ENCODE peak calls at places on chromosomes 4 and X, in nine cellular contexts. F is cardiac muscle cell, B is pancreas, I is Peyer's patch, V is transverse colon, K is brain microvascular endothelial cell, L is right atrium auricular region, H is psoas muscle, G is upper lobe of right lung. U is an unnamed sample.

GRCh38 chr4:74376888-74377483 is 12.0 kb downstream of the EREG start:
- DNase-seq in B (no peak), L (no peak), H (no peak), K (peak), F (peak), V (no peak), I (no peak), G (no peak), U (peak)

GRCh38 chr4:17690898-17691297 is 76.5 kb downstream of the MED28 start:
- DNase-seq in K (no peak), F (no peak), L (no peak), G (no peak), V (no peak), I (no peak), H (no peak), B (no peak), U (peak)

GRCh38 chrX:9758239-9758638 is 7.4 kb downstream of the GPR143 start:
- DNase-seq in B (no peak), H (no peak), G (no peak), I (no peak), V (no peak), K (no peak), L (no peak), F (no peak), U (no peak)

GRCh38 chr4:3041192-3042142 is 32.9 kb downstream of the HTT-AS start:
- DNase-seq in H (peak), I (peak), G (peak), F (no peak), K (peak), V (peak), B (no peak), L (peak), U (no peak)

GRCh38 chr4:153008578-153009199 is 72.6 kb downstream of the FHDC1 start:
- DNase-seq in G (no peak), I (peak), H (no peak), B (no peak), K (no peak), L (no peak), V (no peak), F (no peak), U (no peak)

GRCh38 chrX:96619588-96619987 is 65.1 kb upstream of the DIAPH2 start:
- DNase-seq in B (no peak), H (no peak), K (no peak), G (no peak), F (no peak), L (no peak), V (no peak), I (no peak), U (no peak)

GRCh38 chr4:61070269-61070668 is 129.9 kb upstream of the ADGRL3 start:
- DNase-seq in I (no peak), K (no peak), F (no peak), H (no peak), G (no peak), B (no peak), L (no peak), V (no peak), U (no peak)

GRCh38 chr4:62940229-62940628 is 1469.0 kb downstream of the TECRL start:
- DNase-seq in L (no peak), V (no peak), H (no peak), G (no peak), B (no peak), K (no peak), F (no peak), I (no peak), U (no peak)

GRCh38 chr4:42401171-42401570 is 3.9 kb downstream of the SHISA3 start:
- DNase-seq in H (no peak), L (no peak), B (no peak), F (no peak), V (no peak), K (no peak), I (no peak), G (no peak), U (no peak)

GRCh38 chrX:55163171-55163570 is 57.0 kb upstream of the PAGE5 start:
- DNase-seq in V (no peak), I (no peak), H (no peak), F (no peak), K (no peak), L (no peak), G (no peak), B (no peak), U (no peak)

GRCh38 chr4:6325791-6326290 is 56.2 kb downstream of the WFS1 start:
- DNase-seq in L (no peak), I (no peak), F (no peak), B (no peak), H (no peak), G (no peak), K (no peak), V (no peak), U (no peak)

GRCh38 chr4:6327220-6327917 is 57.7 kb downstream of the WFS1 start:
- DNase-seq in L (peak), K (peak), B (peak), V (peak), I (peak), G (peak), F (peak), H (peak), U (peak)

GRCh38 chr4:6324461-6324998 is 54.9 kb downstream of the WFS1 start:
- DNase-seq in H (no peak), G (no peak), B (no peak), V (no peak), I (no peak), L (no peak), K (no peak), F (no peak), U (no peak)

GRCh38 chr4:6326312-6327060 is 56.8 kb downstream of the WFS1 start:
- DNase-seq in B (no peak), H (no peak), L (no peak), G (no peak), V (no peak), K (no peak), F (no peak), I (no peak), U (no peak)

GRCh38 chr4:6324999-6325790 is 55.5 kb downstream of the WFS1 start:
- DNase-seq in L (peak), B (no peak), G (peak), H (peak), I (peak), F (no peak), K (no peak), V (peak), U (peak)
- H3K27ac ChIP-seq in L (peak), B (no peak), G (peak), H (peak), I (peak), F (no peak), K (no peak), V (no peak), U (no peak)

GRCh38 chr4:10131202-10131601 is 14.6 kb upstream of the WDR1 start:
- DNase-seq in L (no peak), B (no peak), G (no peak), V (no peak), K (no peak), I (no peak), F (no peak), H (no peak), U (no peak)

GRCh38 chr4:10134141-10134540 is 17.5 kb upstream of the WDR1 start:
- DNase-seq in K (no peak), H (no peak), B (no peak), L (no peak), V (no peak), F (no peak), G (no peak), I (no peak), U (no peak)

GRCh38 chr4:10130190-10130888 is 13.7 kb upstream of the WDR1 start:
- DNase-seq in B (no peak), K (no peak), F (no peak), I (no peak), G (no peak), H (no peak), V (no peak), L (no peak), U (no peak)

GRCh38 chr4:10128761-10129160 is 12.2 kb upstream of the WDR1 start:
- DNase-seq in F (no peak), V (no peak), I (no peak), L (no peak), K (no peak), G (no peak), B (no peak), H (no peak), U (no peak)

DNA sequence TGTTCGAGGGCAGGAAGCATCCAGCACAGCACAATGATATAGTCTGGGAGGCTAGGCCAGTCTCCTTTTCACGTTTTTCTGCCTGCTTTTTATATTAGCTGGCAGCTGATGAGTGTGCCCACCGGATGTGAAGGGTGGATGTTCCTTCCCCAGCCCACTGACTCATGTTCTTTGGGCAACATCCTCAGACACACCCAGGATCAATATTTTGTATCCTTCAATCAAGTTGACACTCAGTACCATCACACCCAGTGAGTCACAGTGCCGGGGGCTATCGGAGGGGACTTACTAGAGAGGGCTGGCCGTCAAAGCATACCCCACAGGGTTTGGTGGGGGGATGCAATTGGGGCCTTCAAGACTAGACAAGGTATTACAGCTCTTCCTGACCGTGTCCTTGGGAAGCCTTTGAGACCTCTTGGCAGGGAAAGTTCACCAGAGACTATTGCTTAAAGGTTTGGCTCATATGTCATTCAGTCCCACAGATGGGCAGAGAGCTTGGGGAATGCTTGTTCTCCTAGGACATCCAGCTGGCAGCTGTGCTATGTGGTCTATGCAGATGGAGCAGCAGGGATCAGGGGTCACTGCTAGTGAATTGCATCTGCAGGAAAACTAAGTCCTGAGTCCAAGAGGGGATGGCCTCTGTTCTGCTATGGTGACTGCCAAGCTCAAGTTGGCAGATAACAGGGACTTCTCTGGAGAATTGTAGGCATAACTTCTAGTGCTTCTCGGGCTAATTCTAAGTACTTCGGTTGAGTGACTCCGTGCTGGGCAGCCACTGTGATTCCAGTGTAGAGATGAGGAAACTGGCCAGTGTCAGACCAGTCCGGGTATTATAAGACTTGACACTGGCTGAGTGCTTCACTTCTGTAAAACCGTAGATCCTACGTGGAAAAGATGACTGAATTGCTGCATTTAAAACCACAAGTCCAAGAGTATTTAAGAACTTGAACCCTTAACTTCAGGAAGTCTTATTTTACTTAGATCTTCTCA is 12.9 kb upstream of the WDR1 start:
- DNase-seq in L (no peak), F (no peak), I (no peak), G (no peak), B (no peak), H (no peak), K (no peak), V (no peak), U (peak)
- TF ChIP-seq CTCF in L (no peak), F (no peak), I (no peak), G (no peak), B (no peak), H (no peak), K (no peak), V (no peak), U (no peak)

DNA sequence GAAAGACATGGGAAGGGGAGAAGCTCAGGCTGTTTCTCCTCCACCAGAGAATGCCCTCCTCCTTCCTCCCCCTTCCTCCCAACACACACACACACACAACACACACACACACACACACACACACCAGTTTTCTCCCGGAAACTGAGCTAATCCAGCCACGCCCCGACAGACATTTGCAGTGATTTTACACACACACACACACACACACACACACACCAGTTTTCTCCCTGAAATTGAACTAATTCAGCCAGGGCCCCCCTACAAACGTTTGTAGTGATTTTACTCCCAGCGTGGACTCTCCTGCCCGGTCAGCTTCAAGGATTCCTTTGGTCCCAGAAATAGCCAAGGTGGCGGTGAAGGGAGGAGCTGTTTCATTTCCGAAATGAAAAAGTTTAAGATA is 32.9 kb upstream of the STX18 start:
- DNase-seq in B (peak), K (peak), F (no peak), I (peak), L (peak), G (peak), V (peak), H (peak), U (no peak)
- H3K27ac ChIP-seq in B (peak), K (peak), F (no peak), I (peak), L (peak), G (peak), V (peak), H (peak), U (peak)

GRCh38 chr4:109815151-109816081 is at the start of gene GAR1:
- DNase-seq in H (peak), B (peak), L (peak), F (peak), G (peak), I (peak), V (peak), K (peak), U (peak)
- TF ChIP-seq CTCF in H (no peak), B (no peak), L (no peak), F (no peak), G (peak), I (no peak), V (no peak), K (no peak), U (no peak)

GRCh38 chrX:19846995-19847790 is 40.2 kb downstream of the SH3KBP1 start:
- DNase-seq in K (peak), I (no peak), B (no peak), F (no peak), G (no peak), H (peak), V (no peak), L (peak), U (peak)

GRCh38 chrX:19839770-19840254 is 47.6 kb downstream of the SH3KBP1 start:
- DNase-seq in B (no peak), I (no peak), V (no peak), K (no peak), H (no peak), L (no peak), F (no peak), G (no peak), U (peak)

GRCh38 chrX:19848110-19848509 is 39.3 kb downstream of the SH3KBP1 start:
- DNase-seq in F (no peak), K (no peak), B (no peak), V (no peak), G (no peak), I (no peak), L (no peak), H (no peak), U (no peak)

GRCh38 chrX:19840899-19841648 is 46.3 kb downstream of the SH3KBP1 start:
- DNase-seq in B (no peak), V (no peak), G (no peak), K (no peak), L (no peak), I (peak), F (no peak), H (no peak), U (no peak)

GRCh38 chrX:19842542-19842941 is 44.9 kb downstream of the SH3KBP1 start:
- DNase-seq in I (no peak), G (no peak), B (no peak), V (no peak), H (no peak), L (no peak), F (no peak), K (no peak), U (no peak)
- H3K27ac ChIP-seq in I (no peak), G (no peak), B (no peak), V (no peak), H (no peak), L (no peak), F (no peak), K (no peak), U (no peak)

GRCh38 chr4:138761638-138762205 is 253.9 kb upstream of the NOCT start:
- DNase-seq in B (no peak), H (no peak), K (no peak), L (no peak), F (no peak), I (no peak), G (no peak), V (no peak), U (no peak)

GRCh38 chr4:138770818-138771217 is 244.8 kb upstream of the NOCT start:
- DNase-seq in F (no peak), K (no peak), I (no peak), G (no peak), V (no peak), B (no peak), H (no peak), L (no peak), U (no peak)

GRCh38 chr4:138766332-138766731 is 249.2 kb upstream of the NOCT start:
- DNase-seq in K (no peak), F (no peak), B (no peak), L (no peak), G (no peak), H (no peak), V (no peak), I (no peak), U (no peak)

GRCh38 chr4:138759508-138759907 is 256.1 kb upstream of the NOCT start:
- DNase-seq in V (no peak), I (no peak), B (no peak), L (no peak), H (no peak), G (no peak), K (no peak), F (no peak), U (no peak)

GRCh38 chr4:138765442-138765841 is 250.1 kb upstream of the NOCT start:
- DNase-seq in B (no peak), H (no peak), V (no peak), I (no peak), K (no peak), L (no peak), G (no peak), F (no peak), U (no peak)
- TF ChIP-seq CTCF in B (no peak), H (no peak), V (no peak), I (no peak), K (no peak), L (no peak), G (no peak), F (no peak), U (no peak)

GRCh38 chr4:8383016-8383415 is 57.5 kb downstream of the ACOX3 start:
- DNase-seq in K (no peak), V (no peak), I (no peak), L (no peak), H (no peak), B (no peak), G (no peak), F (no peak), U (no peak)
- H3K27ac ChIP-seq in K (no peak), V (no peak), I (no peak), L (peak), H (peak), B (no peak), G (no peak), F (no peak), U (no peak)

DNA sequence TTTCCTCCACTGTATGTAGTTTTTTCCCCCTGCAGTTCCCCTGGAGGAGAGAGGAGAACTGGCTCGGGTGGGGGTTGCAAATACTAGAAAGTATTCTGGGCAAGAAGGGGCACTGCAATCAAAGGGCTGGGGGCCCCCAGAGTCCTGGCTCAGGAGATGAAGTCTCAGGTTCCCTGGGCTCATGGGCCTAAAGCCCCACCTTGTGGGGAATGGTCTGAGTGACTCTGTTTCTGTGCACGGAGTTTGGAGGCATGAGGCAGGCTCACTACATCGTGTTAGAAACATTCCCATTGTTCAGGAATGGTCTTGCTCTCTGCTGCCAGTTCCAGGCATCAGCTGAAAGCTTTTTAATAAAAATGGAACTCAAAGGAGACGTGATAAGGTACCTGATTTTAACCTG is 122.5 kb downstream of the TMEM164 start:
- DNase-seq in I (no peak), F (peak), V (no peak), K (no peak), G (no peak), B (no peak), L (no peak), H (no peak), U (no peak)
- TF ChIP-seq CTCF in I (no peak), F (peak), V (no peak), K (peak), G (no peak), B (no peak), L (no peak), H (peak), U (no peak)